ENCODE peak calls at places on chromosomes 16 and 17, in six cellular contexts. U is foreskin fibroblast, Q is sigmoid colon, F is cardiac fibroblast, Y is kidney, D is brain microvascular endothelial cell. Z is an unnamed sample.

GRCh38 chr16:55126456-55126855 is 195.8 kb downstream of the IRX5 start:
- DNase-seq in U (no peak), Q (no peak), F (no peak), Y (no peak), D (no peak), Z (no peak)

GRCh38 chr16:3012828-3013420 is at the start of gene CLDN9:
- DNase-seq in U (no peak), Q (no peak), F (no peak), Y (no peak), D (no peak), Z (no peak)

GRCh38 chr17:1137465-1137894 is 42.3 kb downstream of the ABR start:
- DNase-seq in U (no peak), Q (no peak), F (peak; percentile 13), Y (no peak), D (no peak), Z (peak; percentile 30)

GRCh38 chr17:38428643-38429371 is 543 bp downstream of the ARHGAP23 start:
- DNase-seq in U (peak; percentile 89), Q (peak; percentile 83), F (peak; percentile 42), Y (peak; percentile 87), D (no peak), Z (peak; percentile 40)

GRCh38 chr16:74053784-74054306 is 242.8 kb upstream of the PSMD7 start:
- DNase-seq in U (no peak), Q (no peak), F (no peak), Y (no peak), D (no peak), Z (no peak)

GRCh38 chr17:9432867-9433495 is 142.6 kb downstream of the STX8 start:
- DNase-seq in U (peak; percentile 62), Q (no peak), F (peak; percentile 45), Y (no peak), D (peak; percentile 55), Z (no peak)

GRCh38 chr17:30130121-30130520 is 13.5 kb downstream of the NSRP1 start:
- DNase-seq in U (no peak), Q (no peak), F (no peak), Y (no peak), D (no peak), Z (no peak)

GRCh38 chr17:28765038-28765437 is 21.2 kb downstream of the TRAF4 start:
- DNase-seq in U (peak; percentile 49), Q (no peak), F (no peak), Y (no peak), D (no peak), Z (no peak)

GRCh38 chr16:65510850-65511249 is 389.0 kb upstream of the CDH11 start:
- DNase-seq in U (no peak), Q (no peak), F (peak; percentile 11), Y (no peak), D (peak; percentile 95), Z (peak; percentile 78)

GRCh38 chr17:55852734-55853133 is 101.9 kb downstream of the PCTP start:
- DNase-seq in U (no peak), Q (no peak), F (no peak), Y (no peak), D (no peak), Z (no peak)

GRCh38 chr17:78241277-78242023 is 10.0 kb downstream of the TMEM235 start:
- DNase-seq in U (peak; percentile 29), Q (no peak), F (peak; percentile 64), Y (peak; percentile 58), D (peak; percentile 43), Z (peak; percentile 59)

GRCh38 chr16:57482845-57483545 is 3.3 kb downstream of the DOK4 start:
- DNase-seq in U (no peak), Q (no peak), F (no peak), Y (no peak), D (no peak), Z (no peak)

GRCh38 chr16:3168706-3169105 is 19.3 kb upstream of the OR1F1 start:
- DNase-seq in U (no peak), Q (no peak), F (no peak), Y (peak; percentile 25), D (no peak), Z (no peak)

GRCh38 chr16:49085689-49086088 is 195.9 kb downstream of the CBLN1 start:
- DNase-seq in U (peak; percentile 2), Q (no peak), F (no peak), Y (no peak), D (no peak), Z (peak; percentile 22)

GRCh38 chr16:17556276-17557052 is 85.7 kb upstream of the XYLT1 start:
- DNase-seq in U (peak; percentile 45), Q (no peak), F (peak; percentile 37), Y (no peak), D (peak; percentile 0), Z (peak; percentile 11)

GRCh38 chr17:47929218-47930000 is 12.0 kb upstream of the PNPO start:
- DNase-seq in U (no peak), Q (peak; percentile 74), F (no peak), Y (no peak), D (no peak), Z (no peak)
- H3K4me3 ChIP-seq in U (no peak overlapping the region), Q (no peak overlapping the region), F (no peak overlapping the region), Y (no peak overlapping the region), D (no peak overlapping the region), Z (no peak overlapping the region)

GRCh38 chr17:65703891-65704290 is 142.4 kb upstream of the AXIN2 start:
- DNase-seq in U (no peak), Q (no peak), F (no peak), Y (no peak), D (no peak), Z (no peak)
- TF ChIP-seq CTCF in U (no peak), Q (no peak), F (no peak), Y (no peak), D (no peak), Z (no peak)

GRCh38 chr16:89092013-89092412 is 1.6 kb upstream of the ACSF3 start:
- DNase-seq in U (no peak), Q (no peak), F (no peak), Y (no peak), D (no peak), Z (no peak)
- H3K4me3 ChIP-seq in U (no peak overlapping the region), Q (no peak overlapping the region), F (no peak overlapping the region), Y (no peak overlapping the region), D (no peak overlapping the region), Z (no peak overlapping the region)

GRCh38 chr16:62068747-62069146 is 32.5 kb upstream of the CDH8 start:
- DNase-seq in U (no peak), Q (no peak), F (peak; percentile 0), Y (no peak), D (no peak), Z (no peak)
- TF ChIP-seq CTCF in U (no peak), Q (no peak), F (peak; percentile 16), Y (no peak), D (peak; percentile 46), Z (no peak)

DNA sequence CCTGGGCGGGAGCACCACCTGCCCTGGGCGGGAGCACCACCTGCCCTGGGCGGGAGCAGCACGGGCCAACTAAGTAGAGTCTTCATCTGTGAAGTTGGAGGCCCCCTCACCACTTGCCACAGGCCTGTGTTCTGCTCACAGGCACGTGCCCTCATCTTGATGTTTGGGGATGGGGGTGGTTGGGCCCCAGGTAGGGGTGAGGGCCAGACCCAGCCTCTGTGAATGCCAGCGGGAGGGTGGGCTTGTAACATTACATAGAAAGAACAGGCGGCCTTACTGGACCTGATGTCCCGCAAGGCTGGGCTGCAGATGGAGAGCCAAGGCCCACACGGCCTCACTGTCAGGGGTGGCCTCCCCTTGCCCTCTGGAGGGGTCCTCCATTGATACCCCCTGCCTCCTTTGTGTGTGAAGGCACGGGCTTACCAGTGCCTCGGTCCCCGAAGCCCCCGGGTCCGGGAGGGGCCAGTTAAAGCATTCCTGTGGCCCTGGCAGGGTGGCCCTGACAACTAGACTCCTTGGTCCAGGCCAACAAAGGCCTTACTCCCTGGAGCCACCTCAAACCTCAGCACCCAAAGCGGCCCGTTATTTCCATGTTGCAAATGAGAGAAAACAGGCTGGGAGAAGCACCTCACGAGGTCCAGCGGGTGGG is 1.1 kb upstream of the SLC16A3 start:
- DNase-seq in U (no peak), Q (peak; percentile 70), F (peak; percentile 8), Y (peak; percentile 79), D (no peak), Z (no peak)
- H3K4me3 ChIP-seq in U (no peak overlapping the region), Q (peak overlapping the region; percentile 81), F (peak overlapping the region; percentile 54), Y (no peak overlapping the region), D (no peak overlapping the region), Z (peak overlapping the region; percentile 47)

DNA sequence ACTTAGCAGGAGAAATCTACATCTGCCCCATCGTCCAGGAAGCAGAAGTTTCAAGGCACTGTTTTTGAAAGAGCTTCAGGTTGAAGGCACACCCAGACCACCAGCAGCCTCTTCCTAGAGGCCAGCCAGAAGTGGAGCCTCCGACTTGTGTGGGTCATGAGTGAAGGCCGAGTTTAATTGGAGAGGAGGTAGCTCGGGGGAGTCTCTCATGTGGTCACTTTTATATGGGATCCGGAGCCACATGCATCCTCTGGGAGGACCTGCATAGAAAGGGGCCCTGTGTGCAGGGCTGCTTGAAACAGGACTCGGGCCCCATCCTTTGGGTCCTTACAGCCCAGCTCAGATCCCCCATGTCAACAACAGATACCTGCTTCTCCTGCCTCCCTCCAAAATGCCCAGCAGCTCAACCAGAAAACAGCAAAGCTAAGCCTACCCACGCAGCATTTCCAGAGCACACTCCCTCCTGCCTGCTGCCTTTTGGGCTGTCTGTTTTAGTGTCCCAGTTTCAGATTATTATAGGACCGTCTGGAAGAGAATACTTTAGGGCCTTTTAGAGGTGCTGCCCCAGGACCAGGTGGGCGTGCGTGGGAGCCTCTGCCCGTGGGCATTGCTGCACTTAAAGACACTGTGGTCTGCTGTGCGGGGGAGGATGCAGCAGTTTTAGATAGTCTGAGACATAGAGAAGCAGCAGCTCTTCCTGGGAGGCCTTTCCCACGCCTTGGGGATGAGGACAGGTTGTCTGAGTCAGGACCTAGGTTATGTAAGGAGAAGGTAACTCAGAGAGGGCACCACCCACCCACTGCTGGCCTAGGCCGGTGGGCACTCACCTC is 29.5 kb downstream of the MPRIP start:
- DNase-seq in U (no peak), Q (peak; percentile 43), F (no peak), Y (peak; percentile 39), D (no peak), Z (no peak)
- TF ChIP-seq CTCF in U (no peak), Q (no peak), F (no peak), Y (no peak), D (no peak), Z (no peak)

GRCh38 chr17:81166033-81166472 is at the start of gene AATK:
- DNase-seq in U (no peak), Q (no peak), F (no peak), Y (no peak), D (no peak), Z (no peak)
- H3K4me3 ChIP-seq in U (peak within 1 kb of the TSS; percentile 24), Q (peak within 1 kb of the TSS; percentile 42), F (no peak within 1 kb of the TSS), Y (no peak within 1 kb of the TSS), D (no peak within 1 kb of the TSS), Z (no peak within 1 kb of the TSS)

DNA sequence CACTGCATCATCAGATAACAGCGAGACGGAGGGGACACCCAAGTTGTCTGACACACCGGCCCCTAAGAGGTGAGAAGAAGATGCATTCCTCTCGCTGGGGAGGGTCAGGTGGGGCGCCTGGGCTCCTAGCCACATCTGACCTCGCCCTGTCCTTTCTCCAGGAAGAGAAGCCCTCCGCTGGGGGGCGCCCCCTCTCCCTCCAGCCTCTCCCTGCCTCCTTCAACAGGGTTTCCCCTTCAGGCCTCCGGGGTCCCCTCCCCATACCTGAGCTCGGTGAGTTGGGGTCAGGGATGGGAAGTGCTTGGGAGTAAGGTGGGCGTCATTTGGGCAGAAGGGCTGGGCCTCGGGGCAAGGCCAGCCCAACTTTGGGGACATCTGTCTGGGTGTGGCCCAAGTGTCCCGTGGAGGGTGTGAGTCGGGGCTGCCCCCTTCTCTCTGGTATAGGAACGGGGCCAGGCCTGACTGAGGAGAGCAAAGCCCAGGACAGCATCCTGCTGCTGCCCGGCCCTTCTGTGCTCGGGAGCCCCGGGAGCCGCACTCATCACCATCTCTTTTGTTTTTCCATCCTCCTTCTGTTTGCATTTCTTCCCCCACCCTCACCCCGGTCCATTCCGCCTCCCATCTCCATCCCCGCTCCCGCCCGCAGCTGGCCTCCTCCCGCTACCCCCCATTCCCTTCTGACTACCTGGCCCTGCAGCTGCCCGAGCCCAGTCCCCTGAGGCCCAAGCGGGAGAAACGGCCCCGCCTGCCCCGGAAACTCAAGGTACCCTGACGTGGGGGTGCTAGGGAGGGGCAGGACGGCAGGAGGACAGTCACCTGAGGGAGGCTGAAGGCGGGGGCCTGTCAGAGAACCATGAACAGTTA is 5.0 kb downstream of the INO80E start:
- DNase-seq in U (no peak), Q (no peak), F (no peak), Y (no peak), D (no peak), Z (no peak)
- TF ChIP-seq CTCF in U (no peak), Q (no peak), F (no peak), Y (no peak), D (peak; percentile 38), Z (no peak)